ENCODE peak calls at places on chromosomes 4 and X, in four cellular contexts. One of them, this sample, is unnamed. For H3K9me3, the result is how much of the 10 kb centered on the place peaks cover.

GRCh38 chr4:128553665-128554515 is 255.6 kb upstream of the JADE1 start:
- DNase-seq in OCI-LY7: no peak
- DNase-seq in AG04450: no peak
- DNase-seq in cardiac muscle cell: no peak
- DNase-seq in this sample: no peak

GRCh38 chrX:112941209-112941788 is 100.7 kb upstream of the AMOT start:
- DNase-seq in OCI-LY7: no peak
- DNase-seq in AG04450: no peak
- DNase-seq in cardiac muscle cell: no peak
- DNase-seq in this sample: no peak

GRCh38 chr4:188624370-188624769 is 485.1 kb downstream of the TRIML1 start:
- DNase-seq in OCI-LY7: no peak
- DNase-seq in AG04450: no peak
- DNase-seq in cardiac muscle cell: no peak
- DNase-seq in this sample: no peak

GRCh38 chr4:101345271-101345595 is 2.1 kb downstream of the PPP3CA start:
- DNase-seq in OCI-LY7: peak
- DNase-seq in AG04450: no peak
- DNase-seq in cardiac muscle cell: peak
- DNase-seq in this sample: no peak

GRCh38 chr4:29861307-29861706 is 858.9 kb upstream of the PCDH7 start:
- DNase-seq in OCI-LY7: peak
- DNase-seq in AG04450: no peak
- DNase-seq in cardiac muscle cell: no peak
- DNase-seq in this sample: no peak

GRCh38 chr4:120856294-120856693 is 66.2 kb downstream of the PRDM5 start:
- DNase-seq in OCI-LY7: no peak
- DNase-seq in AG04450: no peak
- DNase-seq in cardiac muscle cell: no peak
- DNase-seq in this sample: no peak

GRCh38 chr4:156396534-156396933 is 442.9 kb upstream of the CTSO start:
- DNase-seq in OCI-LY7: no peak
- DNase-seq in AG04450: no peak
- DNase-seq in cardiac muscle cell: no peak
- DNase-seq in this sample: no peak

GRCh38 chr4:115113382-115114106 is at the start of gene NDST4:
- DNase-seq in OCI-LY7: no peak
- DNase-seq in AG04450: no peak
- DNase-seq in cardiac muscle cell: peak
- DNase-seq in this sample: no peak

GRCh38 chr4:30840571-30840970 is 120.4 kb downstream of the PCDH7 start:
- DNase-seq in OCI-LY7: no peak
- DNase-seq in AG04450: no peak
- DNase-seq in cardiac muscle cell: no peak
- DNase-seq in this sample: no peak

GRCh38 chr4:136551753-136552152 is 980.5 kb downstream of the PCDH18 start:
- DNase-seq in OCI-LY7: no peak
- DNase-seq in AG04450: no peak
- DNase-seq in cardiac muscle cell: no peak
- DNase-seq in this sample: no peak

GRCh38 chr4:18405054-18405453 is 383.5 kb upstream of the LCORL start:
- DNase-seq in OCI-LY7: no peak
- DNase-seq in AG04450: no peak
- DNase-seq in cardiac muscle cell: no peak
- DNase-seq in this sample: no peak

GRCh38 chr4:174696657-174697056 is 132.4 kb downstream of the GLRA3 start:
- DNase-seq in OCI-LY7: no peak
- DNase-seq in AG04450: no peak
- DNase-seq in cardiac muscle cell: peak
- DNase-seq in this sample: no peak

GRCh38 chr4:93996895-93997294 is 168.3 kb downstream of the ATOH1 start:
- DNase-seq in OCI-LY7: no peak
- DNase-seq in AG04450: no peak
- DNase-seq in cardiac muscle cell: no peak
- DNase-seq in this sample: no peak

GRCh38 chrX:119072771-119073170 is at the start of gene CT47C1:
- DNase-seq in OCI-LY7: no peak
- DNase-seq in AG04450: no peak
- DNase-seq in cardiac muscle cell: no peak
- DNase-seq in this sample: no peak

GRCh38 chr4:71540749-71541269 is 202.0 kb downstream of the SLC4A4 start:
- DNase-seq in OCI-LY7: no peak
- DNase-seq in AG04450: no peak
- DNase-seq in cardiac muscle cell: peak
- DNase-seq in this sample: no peak

GRCh38 chr4:126097155-126097554 is 782.4 kb downstream of the FAT4 start:
- DNase-seq in OCI-LY7: no peak
- DNase-seq in AG04450: no peak
- DNase-seq in cardiac muscle cell: no peak
- DNase-seq in this sample: no peak

GRCh38 chr4:174080361-174080760 is 203.1 kb downstream of the FBXO8 start:
- DNase-seq in OCI-LY7: no peak
- DNase-seq in AG04450: no peak
- DNase-seq in cardiac muscle cell: peak
- DNase-seq in this sample: no peak

GRCh38 chr4:91454111-91454510 is 849.7 kb upstream of the GRID2 start:
- DNase-seq in OCI-LY7: no peak
- DNase-seq in AG04450: no peak
- DNase-seq in cardiac muscle cell: no peak
- DNase-seq in this sample: no peak

GRCh38 chr4:156829194-156829593 is 142.4 kb downstream of the PDGFC start:
- DNase-seq in OCI-LY7: no peak
- DNase-seq in AG04450: no peak
- DNase-seq in cardiac muscle cell: peak
- DNase-seq in this sample: no peak

GRCh38 chr4:166087569-166087968 is 214.5 kb downstream of the TLL1 start:
- DNase-seq in OCI-LY7: no peak
- DNase-seq in AG04450: no peak
- DNase-seq in cardiac muscle cell: no peak
- DNase-seq in this sample: no peak

GRCh38 chrX:120120223-120120622 is 4.5 kb upstream of the RHOXF1 start:
- DNase-seq in OCI-LY7: no peak
- DNase-seq in AG04450: no peak
- DNase-seq in cardiac muscle cell: no peak
- DNase-seq in this sample: no peak

GRCh38 chr4:139978692-139979091 is 175.3 kb downstream of the MAML3 start:
- DNase-seq in OCI-LY7: peak
- DNase-seq in AG04450: no peak
- DNase-seq in cardiac muscle cell: no peak
- DNase-seq in this sample: no peak

GRCh38 chrX:130111220-130111934 is 1.1 kb upstream of the ELF4 start:
- DNase-seq in OCI-LY7: no peak
- DNase-seq in AG04450: no peak
- DNase-seq in cardiac muscle cell: no peak
- DNase-seq in this sample: no peak

GRCh38 chr4:73189274-73189810 is 69.3 kb downstream of the ANKRD17 start:
- DNase-seq in OCI-LY7: no peak
- DNase-seq in AG04450: no peak
- DNase-seq in cardiac muscle cell: no peak
- DNase-seq in this sample: no peak

GRCh38 chrX:152588206-152588605 is 49.5 kb upstream of the GABRQ start:
- DNase-seq in OCI-LY7: no peak
- DNase-seq in AG04450: no peak
- DNase-seq in cardiac muscle cell: no peak
- DNase-seq in this sample: no peak

GRCh38 chr4:54363037-54363436 is 133.9 kb downstream of the PDGFRA start:
- DNase-seq in OCI-LY7: no peak
- DNase-seq in AG04450: no peak
- DNase-seq in cardiac muscle cell: no peak
- DNase-seq in this sample: no peak

GRCh38 chr4:160887668-160888067 is 1276.1 kb downstream of the FSTL5 start:
- DNase-seq in OCI-LY7: no peak
- DNase-seq in AG04450: no peak
- DNase-seq in cardiac muscle cell: no peak
- DNase-seq in this sample: no peak

GRCh38 chrX:132958086-132958703 is at the start of gene HS6ST2:
- DNase-seq in OCI-LY7: no peak
- DNase-seq in AG04450: no peak
- DNase-seq in cardiac muscle cell: no peak
- DNase-seq in this sample: no peak

GRCh38 chr4:25943312-25943711 is 29.3 kb downstream of the SMIM20 start:
- DNase-seq in OCI-LY7: no peak
- DNase-seq in AG04450: no peak
- DNase-seq in cardiac muscle cell: no peak
- DNase-seq in this sample: no peak

DNA sequence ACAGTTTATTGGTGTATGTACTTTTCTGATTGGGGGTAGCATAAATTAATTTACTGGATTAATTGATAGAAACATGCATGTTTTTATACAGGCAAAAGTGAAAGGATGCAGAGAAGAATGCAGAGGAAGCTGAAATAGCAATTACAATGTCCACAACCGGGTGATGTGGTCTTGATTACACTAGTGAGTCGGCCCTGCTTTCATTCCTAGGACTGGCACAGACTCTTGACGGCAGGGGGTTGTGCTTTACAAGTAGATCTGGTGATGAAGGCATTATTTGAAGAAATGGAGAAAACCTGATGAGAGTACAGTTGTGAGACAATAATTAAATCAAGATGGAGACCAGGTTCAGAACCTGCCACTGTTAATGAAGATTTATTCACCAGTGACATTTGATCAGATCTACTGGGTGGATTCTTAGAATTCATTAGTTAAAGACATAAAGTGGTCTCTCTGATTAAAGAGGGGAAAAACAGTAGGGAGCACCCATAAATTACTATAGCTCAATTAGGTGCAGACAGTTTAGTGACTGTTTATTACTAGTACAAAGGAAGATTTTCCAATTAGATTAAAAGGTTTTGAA is 747.2 kb downstream of the STPG2 start:
- DNase-seq in OCI-LY7: no peak
- DNase-seq in AG04450: no peak
- DNase-seq in cardiac muscle cell: no peak
- DNase-seq in this sample: no peak
- H3K9me3 ChIP-seq in OCI-LY7: under half
- H3K9me3 ChIP-seq in AG04450: under half
- H3K9me3 ChIP-seq in cardiac muscle cell: under half
- H3K9me3 ChIP-seq in this sample: under half

GRCh38 chrX:1535241-1536041 is 1.5 kb downstream of the P2RY8 start:
- DNase-seq in OCI-LY7: peak
- DNase-seq in AG04450: no peak
- DNase-seq in cardiac muscle cell: no peak
- DNase-seq in this sample: no peak

GRCh38 chrX:1531106-1531890 is 5.7 kb downstream of the P2RY8 start:
- DNase-seq in OCI-LY7: no peak
- DNase-seq in AG04450: no peak
- DNase-seq in cardiac muscle cell: no peak
- DNase-seq in this sample: no peak

GRCh38 chrX:1534321-1535168 is 2.4 kb downstream of the P2RY8 start:
- DNase-seq in OCI-LY7: peak
- DNase-seq in AG04450: no peak
- DNase-seq in cardiac muscle cell: no peak
- DNase-seq in this sample: no peak

GRCh38 chrX:1529756-1530155 is 7.2 kb downstream of the P2RY8 start:
- DNase-seq in OCI-LY7: no peak
- DNase-seq in AG04450: no peak
- DNase-seq in cardiac muscle cell: no peak
- DNase-seq in this sample: no peak

DNA sequence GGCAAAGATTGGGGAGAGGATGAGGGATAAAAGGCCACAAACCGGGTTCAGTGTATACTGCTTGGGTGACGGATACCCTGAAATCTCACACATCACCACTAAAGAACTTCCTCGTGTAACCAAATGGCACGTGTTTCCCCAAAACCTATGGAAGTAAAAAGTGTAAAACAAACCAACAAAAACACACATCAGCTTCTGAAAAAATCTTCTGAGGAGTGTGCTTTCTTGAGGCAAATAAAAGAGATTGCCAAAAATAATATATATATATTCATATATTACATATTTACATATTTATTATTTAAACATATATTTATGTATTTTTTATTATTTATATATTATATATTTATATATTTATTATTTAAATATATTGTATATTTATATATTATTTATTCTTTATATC is 3.9 kb downstream of the P2RY8 start:
- DNase-seq in OCI-LY7: no peak
- DNase-seq in AG04450: no peak
- DNase-seq in cardiac muscle cell: no peak
- DNase-seq in this sample: no peak
- H3K9me3 ChIP-seq in OCI-LY7: under half
- H3K9me3 ChIP-seq in AG04450: under half
- H3K9me3 ChIP-seq in cardiac muscle cell: under half
- H3K9me3 ChIP-seq in this sample: under half

GRCh38 chrX:80216086-80216485 is 201.5 kb downstream of the TBX22 start:
- DNase-seq in OCI-LY7: no peak
- DNase-seq in AG04450: no peak
- DNase-seq in cardiac muscle cell: peak
- DNase-seq in this sample: no peak
- H3K9me3 ChIP-seq in OCI-LY7: under half
- H3K9me3 ChIP-seq in AG04450: under half
- H3K9me3 ChIP-seq in cardiac muscle cell: under half
- H3K9me3 ChIP-seq in this sample: under half

GRCh38 chrX:103882999-103883398 is 50.9 kb upstream of the RAB9B start:
- DNase-seq in OCI-LY7: no peak
- DNase-seq in AG04450: no peak
- DNase-seq in cardiac muscle cell: no peak
- DNase-seq in this sample: no peak
- H3K9me3 ChIP-seq in OCI-LY7: under half
- H3K9me3 ChIP-seq in AG04450: under half
- H3K9me3 ChIP-seq in cardiac muscle cell: under half
- H3K9me3 ChIP-seq in this sample: under half

DNA sequence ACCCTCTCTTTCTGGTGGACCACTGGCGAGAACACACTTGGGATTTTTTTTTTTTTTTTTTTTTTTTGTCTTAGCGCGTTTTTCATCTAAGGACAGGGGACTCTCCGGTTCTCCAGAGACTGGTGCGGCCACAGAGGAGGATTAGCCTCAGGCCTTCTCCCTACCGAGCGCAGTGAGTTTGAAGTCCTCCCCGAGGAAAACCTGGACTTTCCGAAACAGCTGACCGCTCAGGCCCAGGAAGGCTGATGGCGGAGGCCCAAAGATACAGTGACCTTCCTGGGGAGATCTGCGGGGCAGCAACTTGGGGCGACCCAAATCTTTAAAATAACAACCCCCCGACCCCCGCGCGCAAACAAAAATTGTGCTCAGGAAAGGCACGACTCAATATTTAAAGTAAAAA is 9.2 kb downstream of the NKX3-2 start:
- DNase-seq in OCI-LY7: no peak
- DNase-seq in AG04450: no peak
- DNase-seq in cardiac muscle cell: no peak
- DNase-seq in this sample: no peak
- H3K9me3 ChIP-seq in OCI-LY7: under half
- H3K9me3 ChIP-seq in AG04450: under half
- H3K9me3 ChIP-seq in cardiac muscle cell: under half
- H3K9me3 ChIP-seq in this sample: under half

GRCh38 chr4:67014592-67014991 is 530.7 kb downstream of the CENPC start:
- DNase-seq in OCI-LY7: no peak
- DNase-seq in AG04450: no peak
- DNase-seq in cardiac muscle cell: no peak
- DNase-seq in this sample: no peak
- H3K9me3 ChIP-seq in OCI-LY7: under half
- H3K9me3 ChIP-seq in AG04450: under half
- H3K9me3 ChIP-seq in cardiac muscle cell: under half
- H3K9me3 ChIP-seq in this sample: under half